ENCODE peak calls at places on chromosomes 13 and 19, in five cellular contexts. B is tibial artery; E is activated naive CD4-positive, alpha-beta T cell treated with Interleukin-2 at 50 U/mL for 16 hours; A is fibroblast of pulmonary artery; F is stimulated activated CD4-positive, alpha-beta T cell treated with anti-CD3 and anti-CD28 coated beads, Interleukin-4, amount 100 ng/mL, for 4 hours. I is an unnamed sample.
A peak's percentile ranks its signal among the peaks of the same experiment; 100 is the strongest.

GRCh38 chr13:75372517-75372916 is 109.5 kb downstream of the TBC1D4 start:
- DNase-seq in E (no peak), F (no peak), A (peak; percentile 74), B (no peak), I (no peak)

GRCh38 chr13:29883941-29884518 is 33.6 kb upstream of the UBL3 start:
- DNase-seq in E (no peak), B (no peak), A (peak; percentile 8), F (no peak), I (no peak)

GRCh38 chr19:38676023-38676877 is 28.8 kb downstream of the ACTN4 start:
- DNase-seq in B (no peak), E (no peak), F (no peak), A (peak; percentile 75), I (no peak)

GRCh38 chr13:51823861-51824260 is 19.9 kb upstream of the DHRS12 start:
- DNase-seq in E (no peak), F (no peak), B (no peak), A (peak; percentile 43), I (no peak)

GRCh38 chr13:110501188-110501587 is 60.3 kb downstream of the RAB20 start:
- DNase-seq in A (no peak), F (no peak), E (no peak), B (no peak), I (no peak)

GRCh38 chr19:4688587-4688986 is 18.4 kb upstream of the MYDGF start:
- DNase-seq in B (no peak), F (no peak), A (no peak), E (no peak), I (no peak)

GRCh38 chr13:99190147-99190985 is 10.3 kb upstream of the UBAC2 start:
- DNase-seq in F (no peak), A (no peak), B (no peak), E (no peak), I (no peak)

GRCh38 chr19:21603431-21604153 is 98.2 kb downstream of the ZNF429 start:
- DNase-seq in A (no peak), E (no peak), B (no peak), F (no peak), I (no peak)

GRCh38 chr13:94433055-94433947 is 46.2 kb downstream of the DCT start:
- DNase-seq in A (peak; percentile 23), B (no peak), E (no peak), F (no peak), I (peak; percentile 21)

GRCh38 chr19:7673995-7674667 is 2.8 kb upstream of the MCEMP1 start:
- DNase-seq in E (peak; percentile 37), B (peak; percentile 73), F (peak; percentile 24), A (peak; percentile 55), I (peak; percentile 89)

GRCh38 chr19:14383556-14383897 is 2.3 kb downstream of the ADGRE5 start:
- DNase-seq in B (no peak), F (no peak), A (peak; percentile 46), E (no peak), I (no peak)

GRCh38 chr19:29154163-29154562 is 58.8 kb downstream of the UQCRFS1 start:
- DNase-seq in F (no peak), E (no peak), B (no peak), A (no peak), I (no peak)

GRCh38 chr13:79455331-79455730 is 25.6 kb upstream of the NDFIP2 start:
- DNase-seq in E (no peak), B (no peak), F (no peak), A (no peak), I (no peak)

GRCh38 chr19:47848871-47849473 is 10.1 kb upstream of the TPRX2 start:
- DNase-seq in F (peak; percentile 23), A (peak; percentile 23), E (peak; percentile 27), B (no peak), I (no peak)

GRCh38 chr19:49391581-49392399 is 3.7 kb downstream of the KASH5 start:
- DNase-seq in A (peak; percentile 71), E (peak; percentile 79), F (peak; percentile 73), B (peak; percentile 81), I (no peak)

GRCh38 chr19:1608414-1609391 is 3.4 kb upstream of the UQCR11 start:
- DNase-seq in A (no peak), E (peak; percentile 29), F (peak; percentile 18), B (no peak), I (no peak)

GRCh38 chr13:75513271-75513670 is 24.4 kb downstream of the COMMD6 start:
- DNase-seq in E (no peak), A (no peak), F (no peak), B (no peak), I (no peak)

GRCh38 chr19:17041994-17042393 is 15.4 kb upstream of the CPAMD8 start:
- DNase-seq in B (no peak), E (no peak), F (no peak), A (peak; percentile 62), I (no peak)

GRCh38 chr19:5952193-5953033 is 25.5 kb downstream of the RANBP3 start:
- DNase-seq in F (no peak), A (no peak), B (no peak), E (no peak), I (no peak)

GRCh38 chr13:75715598-75716523 is 79.7 kb downstream of the LMO7 start:
- DNase-seq in A (peak; percentile 55), B (no peak), E (no peak), F (no peak), I (no peak)

GRCh38 chr19:8320564-8321066 is 560 bp downstream of the NDUFA7 start:
- DNase-seq in E (peak; percentile 15), B (no peak), F (no peak), A (no peak), I (no peak)

GRCh38 chr19:7534531-7534980 is 961 bp upstream of the PNPLA6 start:
- DNase-seq in B (peak; percentile 89), E (peak; percentile 53), F (peak; percentile 29), A (peak; percentile 76), I (peak; percentile 72)

GRCh38 chr19:50184196-50184595 is 19.2 kb upstream of the MYH14 start:
- DNase-seq in A (no peak), E (no peak), B (no peak), F (no peak), I (no peak)

GRCh38 chr13:100443998-100444328 is 144.6 kb downstream of the GGACT start:
- DNase-seq in F (no peak), A (no peak), E (no peak), B (no peak), I (no peak)

GRCh38 chr13:67841071-67841470 is 610.9 kb upstream of the PCDH9 start:
- DNase-seq in E (no peak), B (no peak), A (no peak), F (no peak), I (no peak)

GRCh38 chr19:13430790-13431582 is 75.3 kb downstream of the CACNA1A start:
- DNase-seq in A (peak; percentile 66), F (peak; percentile 37), B (no peak), E (peak; percentile 62), I (peak; percentile 26)

GRCh38 chr13:42992585-42993122 is 613 bp upstream of the EPSTI1 start:
- DNase-seq in B (no peak), F (no peak), E (no peak), A (no peak), I (no peak)

GRCh38 chr19:48713041-48713863 is 6.3 kb downstream of the MAMSTR start:
- DNase-seq in A (no peak), B (no peak), F (no peak), E (no peak), I (no peak)

GRCh38 chr19:572891-573825 is 762 bp downstream of the BSG start:
- DNase-seq in F (no peak), B (peak; percentile 74), E (no peak), A (peak; percentile 60), I (no peak)

GRCh38 chr13:62294210-62294609 is 878.6 kb upstream of the PCDH20 start:
- DNase-seq in F (no peak), A (peak; percentile 4), B (no peak), E (no peak), I (no peak)

GRCh38 chr13:25286308-25286968 is 850 bp downstream of the MTMR6 start:
- DNase-seq in E (peak; percentile 27), B (no peak), F (no peak), A (peak; percentile 57), I (peak; percentile 62)

GRCh38 chr19:41530761-41531301 is 45.1 kb upstream of the CEACAM21 start:
- DNase-seq in A (peak; percentile 31), F (no peak), B (peak; percentile 67), E (no peak), I (peak; percentile 57)

GRCh38 chr19:13181747-13182388 is 31.7 kb downstream of the IER2 start:
- DNase-seq in F (no peak), E (peak; percentile 51), B (peak; percentile 83), A (peak; percentile 69), I (no peak)

GRCh38 chr19:45485301-45486077 is 11.4 kb downstream of the RTN2 start:
- DNase-seq in E (peak; percentile 96), A (peak; percentile 94), B (peak; percentile 98), F (peak; percentile 98), I (peak; percentile 100)

GRCh38 chr13:58625703-58626389 is 994.3 kb downstream of the PCDH17 start:
- DNase-seq in F (no peak), B (no peak), E (no peak), A (no peak), I (no peak)

GRCh38 chr19:14440049-14440448 is 6.9 kb downstream of the PKN1 start:
- DNase-seq in B (peak; percentile 81), A (no peak), E (peak; percentile 78), F (peak; percentile 74), I (peak; percentile 89)

GRCh38 chr13:86000546-86000945 is 201.3 kb upstream of the SLITRK6 start:
- DNase-seq in A (no peak), E (no peak), F (no peak), B (no peak), I (no peak)